ENCODE peak calls at places on chromosome 6, in five cellular contexts. O, V, E, K and I are unnamed samples.

GRCh38 chr6:27290065-27290849 is 21.8 kb downstream of the POM121L2 start:
- DNase-seq in O (no peak), K (no peak), E (no peak), V (no peak), I (peak; percentile 26)

GRCh38 chr6:158698876-158699440 is 49.1 kb downstream of the SYTL3 start:
- DNase-seq in K (peak; percentile 44), V (no peak), E (no peak), O (no peak), I (no peak)

GRCh38 chr6:68343901-68344300 is 291.2 kb upstream of the ADGRB3 start:
- DNase-seq in O (peak; percentile 87), E (peak; percentile 33), K (no peak), V (peak; percentile 7), I (peak; percentile 93)

GRCh38 chr6:3850451-3851203 is 1.5 kb downstream of the FAM50B start:
- DNase-seq in E (no peak), O (no peak), K (no peak), V (no peak), I (no peak)

GRCh38 chr6:156767603-156768467 is 9.3 kb upstream of the ARID1B start:
- DNase-seq in K (no peak), V (no peak), E (no peak), O (no peak), I (no peak)

GRCh38 chr6:170024940-170025339 is 265.9 kb downstream of the DLL1 start:
- DNase-seq in E (peak; percentile 30), O (no peak), V (no peak), K (peak; percentile 66), I (no peak)

GRCh38 chr6:156279306-156279969 is 497.7 kb upstream of the ARID1B start:
- DNase-seq in K (no peak), O (no peak), V (no peak), E (no peak), I (peak; percentile 49)

GRCh38 chr6:90940812-90941481 is 354.1 kb upstream of the MAP3K7 start:
- DNase-seq in V (peak; percentile 65), O (peak; percentile 84), E (peak; percentile 51), K (no peak), I (peak; percentile 61)

GRCh38 chr6:157513619-157514485 is 132.9 kb downstream of the ZDHHC14 start:
- DNase-seq in K (no peak), O (no peak), E (no peak), V (no peak), I (no peak)

GRCh38 chr6:20351529-20351928 is 50.1 kb upstream of the E2F3 start:
- DNase-seq in O (no peak), E (no peak), K (no peak), V (no peak), I (no peak)

GRCh38 chr6:160285541-160286105 is 27.0 kb upstream of the SLC22A2 start:
- DNase-seq in K (no peak), O (no peak), V (no peak), E (no peak), I (no peak)

GRCh38 chr6:30752164-30752927 is 8.0 kb upstream of the IER3 start:
- DNase-seq in E (no peak), O (peak; percentile 98), V (no peak), K (peak; percentile 95), I (no peak)

GRCh38 chr6:137282253-137282652 is 63.1 kb upstream of the IFNGR1 start:
- DNase-seq in V (no peak), E (no peak), K (no peak), O (no peak), I (peak; percentile 26)

GRCh38 chr6:43095939-43096338 is 19.8 kb downstream of the PTK7 start:
- DNase-seq in O (no peak), E (no peak), V (no peak), K (no peak), I (no peak)

GRCh38 chr6:118843685-118844390 is 50.1 kb upstream of the ASF1A start:
- DNase-seq in E (no peak), V (no peak), K (no peak), O (no peak), I (no peak)

GRCh38 chr6:105794263-105794662 is 291.9 kb upstream of the PRDM1 start:
- DNase-seq in V (peak; percentile 70), E (no peak), O (no peak), K (no peak), I (no peak)

GRCh38 chr6:11270030-11271027 is 37.9 kb upstream of the NEDD9 start:
- DNase-seq in E (no peak), O (no peak), K (no peak), V (peak; percentile 50), I (peak; percentile 30)

GRCh38 chr6:32088487-32089049 is 20.6 kb downstream of the TNXB start:
- DNase-seq in K (no peak), V (no peak), O (no peak), E (no peak), I (no peak)

GRCh38 chr6:35054106-35054742 is 86.9 kb downstream of the TCP11 start:
- DNase-seq in E (no peak), V (no peak), O (no peak), K (no peak), I (no peak)

GRCh38 chr6:71139249-71139648 is 149.4 kb upstream of the OGFRL1 start:
- DNase-seq in O (no peak), K (no peak), V (no peak), E (no peak), I (no peak)

GRCh38 chr6:56772737-56773184 is 130.1 kb upstream of the DST start:
- DNase-seq in O (peak; percentile 53), E (no peak), V (no peak), K (no peak), I (peak; percentile 17)

GRCh38 chr6:43941174-43941573 is 171.2 kb downstream of the VEGFA start:
- DNase-seq in K (peak; percentile 31), O (no peak), E (no peak), V (no peak), I (no peak)

GRCh38 chr6:34090935-34091334 is 55.0 kb downstream of the GRM4 start:
- DNase-seq in V (no peak), E (no peak), O (no peak), K (no peak), I (peak; percentile 59)

GRCh38 chr6:117399924-117400323 is 25.8 kb downstream of the ROS1 start:
- DNase-seq in K (no peak), V (no peak), E (no peak), O (peak; percentile 8), I (peak; percentile 4)

GRCh38 chr6:34065470-34066283 is 80.2 kb downstream of the GRM4 start:
- DNase-seq in E (peak; percentile 38), O (no peak), K (no peak), V (no peak), I (peak; percentile 92)

GRCh38 chr6:26097268-26097875 is 10.1 kb downstream of the HFE start:
- DNase-seq in E (peak; percentile 28), V (peak; percentile 26), K (no peak), O (peak; percentile 71), I (peak; percentile 88)

GRCh38 chr6:27126815-27127537 is 120.5 kb upstream of the PRSS16 start:
- DNase-seq in V (no peak), E (peak; percentile 83), O (peak; percentile 93), K (peak; percentile 93), I (peak; percentile 90)

GRCh38 chr6:25583099-25583498 is 68.9 kb upstream of the SCGN start:
- DNase-seq in V (no peak), E (no peak), K (no peak), O (no peak), I (no peak)

GRCh38 chr6:53437557-53438202 is 88.9 kb upstream of the ELOVL5 start:
- DNase-seq in E (peak; percentile 1), V (peak; percentile 17), O (peak; percentile 84), K (no peak), I (peak; percentile 74)